ENCODE peak calls at places on chromosome 3, in six cellular contexts. G is PC-3, L is psoas muscle, B is BE2C, X is mesothelial cell of epicardium, K is dorsolateral prefrontal cortex. C is an unnamed sample.

GRCh38 chr3:148681080-148681479 is 16.6 kb upstream of the AGTR1 start:
- DNase-seq in G (peak), L (no peak), B (no peak), X (no peak), K (no peak), C (no peak)

GRCh38 chr3:128080323-128080898 is 28.2 kb downstream of the SEC61A1 start:
- DNase-seq in G (peak), L (no peak), B (no peak), X (no peak), K (no peak), C (no peak)

GRCh38 chr3:124387008-124387407 is 343.2 kb upstream of the UMPS start:
- DNase-seq in G (no peak), L (no peak), B (no peak), X (no peak), K (no peak), C (no peak)

GRCh38 chr3:16060358-16060852 is 114.1 kb upstream of the GALNT15 start:
- DNase-seq in G (peak), L (peak), B (no peak), X (no peak), K (no peak), C (no peak)

GRCh38 chr3:99911433-99911832 is 93.8 kb downstream of the CMSS1 start:
- DNase-seq in G (no peak), L (no peak), B (peak), X (no peak), K (no peak), C (no peak)

GRCh38 chr3:79032686-79033318 is 735.0 kb downstream of the ROBO1 start:
- DNase-seq in G (peak), L (no peak), B (peak), X (no peak), K (no peak), C (no peak)

GRCh38 chr3:119098620-119099222 is 47.2 kb upstream of the TEX55 start:
- DNase-seq in G (peak), L (no peak), B (no peak), X (no peak), K (no peak), C (no peak)

GRCh38 chr3:187261541-187261969 is 30.0 kb downstream of the MASP1 start:
- DNase-seq in G (peak), L (no peak), B (no peak), X (no peak), K (no peak), C (no peak)

GRCh38 chr3:164730810-164731209 is 347.5 kb downstream of the SI start:
- DNase-seq in G (no peak), L (no peak), B (no peak), X (no peak), K (no peak), C (no peak)

GRCh38 chr3:172585954-172586353 is 62.7 kb upstream of the TNFSF10 start:
- DNase-seq in G (no peak), L (no peak), B (no peak), X (no peak), K (no peak), C (no peak)

GRCh38 chr3:73419179-73419803 is 205.4 kb downstream of the PDZRN3 start:
- DNase-seq in G (no peak), L (no peak), B (no peak), X (no peak), K (no peak), C (no peak)

GRCh38 chr3:4716731-4717362 is 223.7 kb downstream of the ITPR1 start:
- DNase-seq in G (peak), L (no peak), B (no peak), X (no peak), K (no peak), C (no peak)

GRCh38 chr3:71210257-71211002 is 373.1 kb downstream of the FOXP1 start:
- DNase-seq in G (no peak), L (no peak), B (no peak), X (no peak), K (no peak), C (no peak)

GRCh38 chr3:70716832-70717231 is 404.4 kb upstream of the MDFIC2 start:
- DNase-seq in G (peak), L (no peak), B (no peak), X (no peak), K (no peak), C (no peak)

GRCh38 chr3:141164844-141165243 is 66.8 kb upstream of the PXYLP1 start:
- DNase-seq in G (no peak), L (no peak), B (no peak), X (no peak), K (no peak), C (no peak)

GRCh38 chr3:146817705-146818104 is 212.6 kb upstream of the PLSCR5 start:
- DNase-seq in G (peak), L (no peak), B (no peak), X (no peak), K (no peak), C (no peak)

GRCh38 chr3:123951522-123952447 is 9.2 kb downstream of the CCDC14 start:
- DNase-seq in G (no peak), L (no peak), B (no peak), X (no peak), K (no peak), C (no peak)

GRCh38 chr3:149808209-149808829 is 4.7 kb upstream of the RNF13 start:
- DNase-seq in G (peak), L (peak), B (peak), X (peak), K (peak), C (peak)

GRCh38 chr3:88879905-88880304 is 227.5 kb upstream of the EPHA3 start:
- DNase-seq in G (no peak), L (no peak), B (no peak), X (no peak), K (no peak), C (no peak)

GRCh38 chr3:134749802-134750553 is 45.1 kb upstream of the EPHB1 start:
- DNase-seq in G (no peak), L (no peak), B (no peak), X (no peak), K (no peak), C (no peak)

GRCh38 chr3:141743305-141743704 is 5.2 kb downstream of the RNF7 start:
- DNase-seq in G (no peak), L (no peak), B (no peak), X (no peak), K (no peak), C (no peak)

GRCh38 chr3:176078916-176079315 is 1118.4 kb downstream of the TBL1XR1 start:
- DNase-seq in G (no peak), L (no peak), B (no peak), X (no peak), K (no peak), C (no peak)

GRCh38 chr3:65999606-66000005 is 39.1 kb downstream of the MAGI1 start:
- DNase-seq in G (no peak), L (no peak), B (no peak), X (no peak), K (no peak), C (no peak)

GRCh38 chr3:68909719-68910118 is 22.6 kb downstream of the TAFA4 start:
- DNase-seq in G (no peak), L (no peak), B (peak), X (no peak), K (no peak), C (no peak)

GRCh38 chr3:18780941-18781340 is 355.8 kb upstream of the SATB1 start:
- DNase-seq in G (no peak), L (no peak), B (no peak), X (no peak), K (no peak), C (no peak)

GRCh38 chr3:57659004-57659672 is 33.7 kb downstream of the DENND6A start:
- DNase-seq in G (no peak), L (no peak), B (no peak), X (no peak), K (no peak), C (no peak)

GRCh38 chr3:167940241-167940640 is 155.5 kb downstream of the GOLIM4 start:
- DNase-seq in G (no peak), L (no peak), B (no peak), X (no peak), K (no peak), C (no peak)

GRCh38 chr3:14458434-14459280 is 56.3 kb downstream of the SLC6A6 start:
- DNase-seq in G (no peak), L (no peak), B (no peak), X (no peak), K (no peak), C (no peak)

GRCh38 chr3:154730221-154730620 is 300.2 kb upstream of the GPR149 start:
- DNase-seq in G (no peak), L (no peak), B (no peak), X (no peak), K (no peak), C (no peak)

DNA sequence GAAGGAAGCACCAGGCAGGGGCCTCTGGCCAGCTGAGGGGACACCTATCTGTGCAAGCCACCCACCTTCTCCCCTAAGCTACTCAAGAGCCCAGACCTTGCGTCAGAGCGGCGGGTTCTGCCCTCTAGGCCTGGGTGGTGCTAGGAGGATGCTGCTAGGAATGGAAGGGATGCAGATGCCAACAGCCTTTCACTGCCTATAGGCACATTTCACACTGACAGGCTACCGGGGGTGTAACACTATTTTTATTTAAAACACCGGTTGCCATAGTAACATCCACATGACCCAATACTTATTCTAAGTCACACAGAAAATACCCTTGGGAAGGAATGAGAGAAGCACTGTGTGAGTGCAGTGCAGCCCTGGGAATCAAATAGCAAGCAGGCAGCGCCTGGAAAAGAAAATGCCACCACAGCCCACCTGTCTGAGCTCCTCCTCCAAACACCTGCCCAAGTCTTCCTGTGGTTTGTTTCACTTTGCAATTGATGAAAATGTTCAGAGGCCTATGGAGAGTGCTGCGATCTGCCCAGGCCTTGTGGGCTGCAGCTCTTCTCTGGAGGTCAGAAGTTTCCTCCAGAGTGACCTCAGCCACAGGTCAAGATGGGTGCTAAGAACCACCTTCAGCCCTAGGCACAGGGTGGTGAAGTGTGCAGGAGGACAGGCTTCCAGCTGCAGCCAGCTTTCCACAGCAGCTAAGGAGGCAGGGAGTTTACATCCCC is 113.5 kb upstream of the TOPAZ1 start:
- DNase-seq in G (no peak), L (no peak), B (no peak), X (no peak), K (no peak), C (no peak)
- TF ChIP-seq CTCF in G (no peak), L (no peak), B (no peak), X (no peak), K (no peak), C (no peak)

DNA sequence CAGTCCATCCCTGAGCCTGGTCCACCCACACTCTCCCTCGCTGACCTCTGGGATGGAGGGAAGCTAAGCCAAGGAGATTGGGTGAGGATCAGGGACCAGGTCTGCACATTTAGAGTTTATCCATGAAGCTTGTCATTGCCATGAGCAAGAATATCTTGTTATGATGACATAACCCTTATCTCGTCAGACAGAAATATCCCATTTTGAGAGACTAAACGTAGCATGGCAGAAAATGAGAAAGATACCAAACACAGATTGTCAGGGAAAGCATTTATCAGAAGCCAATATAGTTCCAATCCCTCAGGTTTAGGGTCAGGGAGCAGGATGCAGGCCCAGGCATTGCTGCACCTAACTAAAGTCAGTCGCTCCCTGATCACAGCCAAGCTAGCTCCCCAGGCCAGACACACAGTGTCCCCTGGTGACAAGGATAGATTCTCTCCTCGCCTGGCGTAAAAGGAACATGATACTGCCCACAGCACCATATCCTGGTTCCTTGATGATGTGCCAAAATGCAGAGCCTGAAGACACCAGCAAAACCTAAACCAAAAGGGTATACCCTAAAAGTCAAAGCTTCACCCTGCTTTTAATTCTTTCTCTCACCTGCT is 66.9 kb downstream of the DCLK3 start:
- DNase-seq in G (peak), L (no peak), B (peak), X (no peak), K (no peak), C (no peak)
- TF ChIP-seq CTCF in G (peak), L (no peak), B (peak), X (no peak), K (no peak), C (no peak)

GRCh38 chr3:140055032-140055791 is 120.2 kb downstream of the CLSTN2 start:
- DNase-seq in G (no peak), L (no peak), B (no peak), X (no peak), K (no peak), C (no peak)

GRCh38 chr3:140053794-140054193 is 118.8 kb downstream of the CLSTN2 start:
- DNase-seq in G (no peak), L (no peak), B (no peak), X (no peak), K (no peak), C (no peak)

GRCh38 chr3:140050396-140050795 is 115.4 kb downstream of the CLSTN2 start:
- DNase-seq in G (no peak), L (no peak), B (no peak), X (no peak), K (no peak), C (no peak)

GRCh38 chr3:140053011-140053702 is 118.2 kb downstream of the CLSTN2 start:
- DNase-seq in G (no peak), L (no peak), B (peak), X (no peak), K (no peak), C (no peak)

DNA sequence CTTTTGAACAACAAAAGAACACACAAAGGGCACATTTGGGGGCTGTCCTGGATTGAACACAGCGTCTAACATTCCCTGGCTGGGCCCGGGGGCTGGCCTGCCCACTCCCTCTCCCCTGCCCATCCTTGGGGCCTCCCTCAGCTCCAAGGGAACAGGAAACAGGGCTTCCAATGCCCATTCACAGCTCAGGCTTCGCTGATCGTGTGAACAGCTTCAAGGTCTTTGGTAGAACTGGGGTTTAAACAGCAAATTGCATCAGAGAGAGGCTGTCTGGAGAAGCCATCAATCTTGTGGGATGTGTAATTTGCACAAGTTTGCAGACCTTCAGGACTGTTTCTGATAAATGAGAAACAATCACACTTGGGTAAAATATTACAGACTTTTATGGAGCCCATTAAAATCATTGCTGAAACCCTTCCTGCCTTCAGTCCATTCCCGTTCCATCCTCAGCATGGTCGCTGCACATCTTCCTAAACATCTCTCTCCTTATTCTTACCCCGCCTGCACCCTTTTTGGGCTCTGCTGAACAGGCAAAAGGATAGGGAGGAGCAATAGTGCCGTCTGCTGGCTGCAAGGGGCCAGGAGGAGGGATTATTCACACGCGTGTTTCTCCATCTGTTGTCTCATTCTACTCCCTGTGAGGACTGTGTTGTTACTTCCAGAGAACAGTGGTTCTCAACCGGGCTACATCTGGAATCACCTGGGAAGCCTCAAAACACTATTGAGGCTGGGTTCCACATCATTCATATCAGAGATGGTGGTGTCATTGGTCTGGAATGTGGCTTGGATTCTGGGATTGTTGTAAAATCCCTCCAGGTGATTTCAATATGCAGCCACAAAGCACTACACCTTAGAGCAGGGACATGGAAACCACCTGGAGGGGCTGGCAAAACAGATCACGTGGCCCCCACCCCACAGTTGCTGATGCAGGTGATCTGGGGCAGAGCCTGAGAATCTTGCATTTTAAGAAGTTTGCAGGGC is 116.3 kb downstream of the CLSTN2 start:
- DNase-seq in G (no peak), L (no peak), B (peak), X (no peak), K (no peak), C (no peak)
- TF ChIP-seq CTCF in G (peak), L (peak), B (peak), X (no peak), K (peak), C (no peak)

GRCh38 chr3:185279582-185280138 is 25.8 kb upstream of the EHHADH start:
- DNase-seq in G (no peak), L (no peak), B (peak), X (no peak), K (no peak), C (no peak)

GRCh38 chr3:185282696-185283373 is 29.0 kb upstream of the EHHADH start:
- DNase-seq in G (peak), L (peak), B (peak), X (peak), K (peak), C (peak)

GRCh38 chr3:185276415-185276814 is 22.6 kb upstream of the EHHADH start:
- DNase-seq in G (no peak), L (no peak), B (no peak), X (no peak), K (no peak), C (no peak)

GRCh38 chr3:185283374-185283935 is 29.6 kb upstream of the EHHADH start:
- DNase-seq in G (peak), L (no peak), B (no peak), X (no peak), K (no peak), C (no peak)

DNA sequence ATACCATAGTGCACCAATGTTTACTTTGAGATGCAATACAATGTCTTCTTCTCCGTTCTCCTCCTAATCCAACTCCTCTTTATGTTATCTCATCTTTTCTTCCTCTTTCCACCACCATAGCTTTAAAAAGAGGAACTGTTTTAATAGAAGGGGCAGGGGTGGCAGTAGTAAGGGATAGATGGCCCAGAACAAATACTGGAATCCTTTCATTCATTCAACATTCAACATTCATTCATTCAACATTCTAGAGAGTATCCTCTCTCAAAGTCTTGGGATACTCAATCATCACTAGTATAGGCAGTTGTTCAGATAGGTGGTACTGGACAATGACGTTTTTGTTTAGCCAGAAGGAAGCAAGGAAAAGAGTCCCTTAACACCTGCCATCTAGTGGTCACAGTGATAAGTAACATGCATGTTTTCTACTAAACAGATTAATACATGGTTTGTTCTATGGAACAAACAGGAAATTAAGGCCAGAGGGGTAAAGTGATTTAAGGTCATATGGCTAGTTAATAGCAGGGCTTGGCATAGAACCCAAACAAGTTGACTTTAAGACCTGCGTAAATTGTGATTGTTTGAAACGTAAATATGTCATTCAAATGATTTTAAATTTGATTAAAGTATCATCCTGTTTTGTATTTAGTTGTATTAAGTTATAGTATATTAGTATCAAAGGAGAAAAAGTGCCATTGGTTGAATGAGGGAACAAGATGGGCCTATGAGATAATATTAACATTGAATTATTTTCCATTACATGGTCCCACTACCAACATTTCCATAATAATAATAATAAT is 26.9 kb upstream of the EHHADH start:
- DNase-seq in G (peak), L (no peak), B (peak), X (no peak), K (no peak), C (no peak)
- TF ChIP-seq CTCF in G (peak), L (peak), B (peak), X (peak), K (peak), C (peak)

GRCh38 chr3:42874749-42875148 is 930 bp downstream of the CYP8B1 start:
- DNase-seq in G (no peak), L (no peak), B (no peak), X (no peak), K (no peak), C (no peak)
- TF ChIP-seq CTCF in G (no peak), L (no peak), B (no peak), X (no peak), K (no peak), C (no peak)

DNA sequence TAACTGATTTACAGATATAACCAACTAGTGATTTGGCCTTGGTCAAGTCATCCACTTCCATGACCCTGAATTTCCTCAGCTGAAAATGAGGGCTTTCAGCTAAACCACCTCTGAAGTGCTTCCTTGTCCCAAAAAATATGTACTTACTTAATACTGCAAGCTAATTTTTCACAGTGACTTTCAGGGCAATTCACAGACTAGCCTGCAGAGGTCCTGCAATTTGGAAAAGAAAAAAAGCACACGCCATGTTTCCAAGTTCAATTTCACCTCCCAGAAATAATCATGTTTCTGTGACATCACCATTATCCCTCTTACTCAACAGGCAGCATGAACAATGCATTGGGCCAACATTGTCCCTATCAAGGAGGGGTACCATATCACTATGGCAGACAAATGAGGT is 218.2 kb downstream of the SHOX2 start:
- DNase-seq in G (peak), L (no peak), B (no peak), X (no peak), K (no peak), C (no peak)
- TF ChIP-seq CTCF in G (peak), L (no peak), B (peak), X (no peak), K (no peak), C (no peak)